ENCODE peak calls at places on chromosomes 13 and 19, in ten cellular contexts. R is HuH-7; M is EH; Q is stimulated activated CD8-positive, alpha-beta memory T cell treated with anti-CD3 and anti-CD28 coated beads, Interleukin-7, amount 100 ng/mL, for 48 hours; T is cardiac fibroblast; J is A549; L is NCI-H146; E is psoas muscle; I is NCI-H510A treated with DMSO at 0.1 percent for 48 hours; N is activated CD4-positive, alpha-beta T cell treated with anti-CD3 and anti-CD28 coated beads for 48 hours. S is an unnamed sample.

GRCh38 chr19:39878398-39878797 is 32.2 kb upstream of the FBL start:
- DNase-seq in R (peak), E (no peak), I (no peak), T (no peak), L (no peak), M (no peak), Q (no peak), N (no peak), J (no peak), S (no peak)

GRCh38 chr13:20188649-20189553 is 3.8 kb downstream of the GJB2 start:
- DNase-seq in R (peak), L (no peak), N (peak), M (no peak), E (no peak), Q (no peak), T (no peak), J (peak), I (no peak), S (no peak)

GRCh38 chr19:23351806-23352205 is 43.5 kb downstream of the ZNF91 start:
- DNase-seq in J (no peak), T (no peak), E (no peak), N (no peak), R (no peak), I (no peak), Q (no peak), M (no peak), L (no peak), S (no peak)

GRCh38 chr13:51971520-51972426 is 39.5 kb downstream of the ATP7B start:
- DNase-seq in I (peak), E (no peak), N (no peak), Q (no peak), J (no peak), R (no peak), M (no peak), T (no peak), L (peak), S (no peak)

GRCh38 chr19:3880471-3881271 is at the start of gene ATCAY:
- DNase-seq in M (peak), I (peak), R (no peak), Q (no peak), J (no peak), E (no peak), N (no peak), T (no peak), L (peak), S (no peak)

GRCh38 chr13:108877300-108877699 is 247.9 kb downstream of the MYO16 start:
- DNase-seq in Q (no peak), E (no peak), T (peak), M (peak), R (no peak), L (no peak), I (no peak), J (no peak), N (no peak), S (no peak)

GRCh38 chr13:97944396-97945029 is 9.0 kb upstream of the IPO5 start:
- DNase-seq in M (peak), Q (no peak), N (no peak), T (peak), J (no peak), E (no peak), R (no peak), I (no peak), L (no peak), S (no peak)

GRCh38 chr13:68190826-68191225 is 960.7 kb upstream of the PCDH9 start:
- DNase-seq in I (no peak), J (peak), Q (no peak), T (peak), L (no peak), N (no peak), M (no peak), R (no peak), E (no peak), S (no peak)

GRCh38 chr19:46353730-46354528 is 7.0 kb downstream of the PPP5C start:
- DNase-seq in R (no peak), J (no peak), N (no peak), M (no peak), Q (no peak), I (no peak), L (no peak), T (no peak), E (no peak), S (no peak)